ENCODE peak calls at places on chromosomes 13 and 19, in seven cellular contexts. E, T, V, A, N, R and O are unnamed samples.
A peak's percentile ranks its signal among the peaks of the same experiment; 100 is the strongest.

GRCh38 chr19:29118384-29118783 is 94.6 kb downstream of the UQCRFS1 start:
- DNase-seq in R (no peak), E (no peak), A (no peak), T (no peak), N (no peak), V (no peak), O (no peak)

GRCh38 chr13:109155301-109155761 is 525.9 kb downstream of the MYO16 start:
- DNase-seq in T (no peak), R (no peak), V (no peak), E (no peak), N (no peak), A (peak; percentile 50), O (no peak)

GRCh38 chr19:366205-366783 is 21.7 kb upstream of the MIER2 start:
- DNase-seq in E (no peak), T (no peak), V (no peak), N (no peak), R (no peak), A (no peak), O (no peak)

GRCh38 chr13:98311200-98311548 is 134.1 kb upstream of the RNF113B start:
- DNase-seq in V (no peak), N (no peak), A (no peak), T (no peak), E (no peak), R (no peak), O (no peak)

GRCh38 chr13:19060311-19061002 is 121.2 kb downstream of the TUBA3C start:
- DNase-seq in T (no peak), E (no peak), V (no peak), R (no peak), N (no peak), A (no peak), O (no peak)

GRCh38 chr13:44243198-44243852 is 130.3 kb upstream of the SERP2 start:
- DNase-seq in V (peak; percentile 9), A (peak; percentile 74), R (peak; percentile 46), N (no peak), E (peak; percentile 81), T (no peak), O (no peak)

GRCh38 chr13:26228080-26228479 is 6.0 kb upstream of the RNF6 start:
- DNase-seq in V (no peak), R (no peak), E (no peak), A (no peak), N (no peak), T (no peak), O (no peak)

GRCh38 chr13:75745387-75745786 is 109.3 kb downstream of the LMO7 start:
- DNase-seq in R (no peak), T (no peak), E (no peak), V (no peak), A (no peak), N (no peak), O (no peak)

GRCh38 chr13:65965496-65965895 is 1264.6 kb downstream of the PCDH9 start:
- DNase-seq in A (peak; percentile 20), T (no peak), E (no peak), R (no peak), N (no peak), V (no peak), O (no peak)

GRCh38 chr19:20422216-20422615 is 143.4 kb downstream of the ZNF737 start:
- DNase-seq in E (no peak), A (no peak), V (no peak), N (no peak), T (no peak), R (peak; percentile 5), O (no peak)

GRCh38 chr13:46184277-46184699 is 2.3 kb upstream of the LCP1 start:
- DNase-seq in V (peak; percentile 33), E (peak; percentile 81), R (peak; percentile 27), A (no peak), T (no peak), N (peak; percentile 59), O (peak; percentile 54)

GRCh38 chr13:89163081-89163480 is 1491.9 kb downstream of the SLITRK5 start:
- DNase-seq in A (no peak), E (no peak), R (no peak), V (no peak), N (no peak), T (no peak), O (no peak)

GRCh38 chr19:48393196-48393558 is 291 bp upstream of the GRIN2D start:
- DNase-seq in V (no peak), N (no peak), A (no peak), T (no peak), R (no peak), E (peak; percentile 42), O (peak; percentile 51)

GRCh38 chr13:29853131-29853530 is 2.7 kb upstream of the UBL3 start:
- DNase-seq in V (no peak), T (no peak), E (no peak), R (no peak), A (no peak), N (no peak), O (no peak)

GRCh38 chr19:28878862-28879566 is 333.9 kb downstream of the UQCRFS1 start:
- DNase-seq in A (peak; percentile 71), T (no peak), E (peak; percentile 94), N (peak; percentile 30), V (peak; percentile 68), R (peak; percentile 93), O (peak; percentile 81)

GRCh38 chr19:11963566-11964355 is 1.1 kb upstream of the ZNF763 start:
- DNase-seq in N (peak; percentile 59), E (peak; percentile 93), A (peak; percentile 61), T (peak; percentile 76), R (peak; percentile 85), V (peak; percentile 77), O (peak; percentile 92)

GRCh38 chr19:11964858-11965645 is at the start of gene ZNF763:
- DNase-seq in E (peak; percentile 99), N (peak; percentile 85), V (peak; percentile 80), A (peak; percentile 75), T (peak; percentile 94), R (peak; percentile 96), O (peak; percentile 95)

GRCh38 chr19:11970174-11970573 is 5.3 kb downstream of the ZNF763 start:
- DNase-seq in T (no peak), E (no peak), A (no peak), N (no peak), V (no peak), R (no peak), O (no peak)

DNA sequence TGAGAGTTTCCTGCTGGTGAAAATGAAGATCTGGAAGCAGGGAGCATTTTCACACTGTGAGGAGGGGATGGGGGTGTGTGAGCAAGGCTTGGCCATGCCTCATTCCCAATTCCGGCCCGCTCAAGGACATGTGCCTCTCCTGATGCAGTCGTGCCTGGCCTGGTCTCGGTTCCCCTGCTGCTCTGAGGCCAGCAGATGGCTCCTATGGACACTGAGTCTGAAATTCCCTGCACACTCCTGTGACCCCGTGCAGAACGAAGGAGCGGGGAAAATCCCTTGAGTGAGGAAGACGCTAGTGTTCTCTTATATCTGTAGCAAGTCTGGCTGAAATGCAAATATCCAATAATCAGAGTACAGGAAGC is 363 bp upstream of the ZNF763 start:
- DNase-seq in N (no peak), V (no peak), T (no peak), A (no peak), E (peak; percentile 43), R (no peak), O (peak; percentile 40)
- TF ChIP-seq CTCF in N (no peak), V (no peak), T (no peak), A (peak; percentile 35), E (no peak), R (peak; percentile 29), O (no peak)

GRCh38 chr13:93522486-93522885 is 295.9 kb downstream of the GPC6 start:
- DNase-seq in A (peak; percentile 74), N (no peak), R (no peak), E (peak; percentile 22), V (no peak), T (no peak), O (no peak)
- TF ChIP-seq CTCF in A (no peak), N (no peak), R (no peak), E (no peak), V (no peak), T (no peak), O (no peak)

DNA sequence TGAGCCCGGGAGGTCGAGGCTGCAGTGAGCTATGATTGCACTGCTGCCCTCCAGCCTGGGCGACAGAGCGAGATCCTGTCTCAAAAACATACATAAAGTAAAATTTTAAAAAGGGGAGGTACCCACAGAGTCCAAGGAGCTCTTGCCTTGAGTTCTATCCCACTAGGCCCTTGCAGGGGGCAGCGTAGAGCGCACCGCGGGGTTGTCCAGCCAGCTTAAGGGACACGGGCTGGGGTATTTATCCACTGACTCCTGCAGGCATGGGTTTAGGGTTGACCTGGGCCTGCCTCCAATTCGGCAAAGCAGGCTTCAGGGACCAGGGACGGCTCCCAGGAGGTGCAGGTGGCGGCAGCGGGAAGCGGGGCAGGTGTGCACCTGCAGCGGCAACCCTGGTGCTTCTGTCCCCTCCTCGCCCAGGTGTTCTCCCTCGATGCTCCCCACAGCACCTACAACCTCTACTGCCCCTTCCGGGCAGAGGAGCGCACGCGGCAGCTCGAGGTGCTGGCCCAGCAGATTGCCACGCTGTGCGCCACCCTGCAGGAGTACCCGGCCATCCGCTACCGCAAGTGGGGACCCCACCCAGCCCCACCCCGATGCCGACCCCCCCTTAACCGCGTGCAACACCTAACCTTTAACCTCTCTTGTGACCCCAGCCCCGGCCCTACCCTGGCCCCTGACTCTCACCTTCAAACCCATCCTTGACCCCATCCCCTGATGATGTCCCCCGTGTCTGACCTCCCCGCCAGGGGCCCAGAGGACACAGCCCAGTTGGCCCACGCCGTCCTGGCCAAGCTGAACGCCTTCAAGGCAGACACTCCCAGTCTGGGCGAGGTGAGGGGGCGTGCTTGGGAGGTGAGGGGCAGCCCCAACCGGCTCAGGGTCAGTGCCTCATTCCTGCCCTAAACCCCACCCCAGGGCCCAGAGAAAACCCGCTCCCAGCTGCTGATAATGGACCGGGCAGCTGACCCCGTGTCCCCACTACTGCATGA is 4.7 kb downstream of the STXBP2 start:
- DNase-seq in N (no peak), T (peak; percentile 75), R (no peak), E (peak; percentile 70), V (no peak), A (no peak), O (no peak)
- TF ChIP-seq CTCF in N (no peak), T (no peak), R (no peak), E (peak; percentile 51), V (peak; percentile 22), A (peak; percentile 6), O (peak; percentile 15)

DNA sequence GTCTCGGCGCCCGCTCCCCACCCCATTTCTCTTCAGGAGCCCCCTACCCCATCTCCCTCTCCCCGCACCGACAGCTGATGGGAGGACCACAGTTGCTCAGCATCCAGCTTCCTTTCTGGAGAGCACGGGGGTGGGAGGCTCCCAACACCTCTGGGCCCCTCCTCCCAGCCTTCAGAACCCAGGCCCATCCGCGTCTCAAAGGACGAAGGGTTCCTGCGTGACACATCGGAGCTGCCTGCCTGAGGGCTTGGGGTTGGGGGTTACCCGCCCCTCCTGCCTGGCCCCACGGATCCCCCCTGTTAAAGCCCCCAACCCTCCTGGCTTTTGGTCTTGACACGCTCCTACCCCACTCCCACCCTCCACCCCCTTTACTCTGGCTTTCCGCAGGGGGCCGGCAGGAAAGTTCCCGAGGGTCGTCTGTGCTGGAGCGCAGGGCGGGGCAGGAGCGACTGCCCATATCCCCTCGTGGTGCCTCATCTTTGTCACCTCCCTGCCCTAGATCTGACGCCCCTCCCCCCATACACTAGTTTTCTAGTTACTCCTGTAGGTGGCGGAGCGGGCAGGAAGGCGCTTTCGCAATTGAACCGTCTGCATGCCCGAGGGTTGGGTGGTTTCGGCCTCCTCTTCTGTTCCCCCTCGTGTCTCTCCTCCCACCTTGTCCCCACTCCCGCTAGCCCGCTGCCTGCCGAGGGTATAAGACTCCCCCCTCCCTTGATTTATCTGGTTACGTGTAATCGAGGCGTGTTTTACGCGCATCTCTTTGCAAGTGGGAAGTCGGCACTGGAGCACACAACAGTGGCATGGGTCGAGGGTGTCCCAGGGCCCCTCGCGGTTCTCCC is 922 bp downstream of the TRAPPC5 start:
- DNase-seq in E (peak; percentile 97), N (peak; percentile 66), A (peak; percentile 70), V (peak; percentile 63), T (peak; percentile 83), R (peak; percentile 91), O (peak; percentile 86)
- TF ChIP-seq CTCF in E (no peak), N (peak; percentile 57), A (peak; percentile 65), V (peak; percentile 55), T (peak; percentile 19), R (peak; percentile 49), O (no peak)

GRCh38 chr19:18633321-18633720 is 3.5 kb upstream of the KLHL26 start:
- DNase-seq in R (no peak), V (no peak), T (peak; percentile 85), A (no peak), N (no peak), E (no peak), O (peak; percentile 70)
- TF ChIP-seq CTCF in R (no peak), V (no peak), T (no peak), A (no peak), N (no peak), E (no peak), O (no peak)